ENCODE peak calls at places on chromosomes 6 and 20, in nine cellular contexts. A is Panc1, J is fibroblast of the aortic adventitia, M is GM20000, G is fibroblast of lung, F is IMR-90, N is RWPE1, S is mammary epithelial cell, R is WERI-Rb-1. H is an unnamed sample.

GRCh38 chr6:3825331-3825831 is 23.8 kb upstream of the FAM50B start:
- DNase-seq in A (no peak), J (peak), M (no peak), G (peak), F (peak), N (no peak), S (peak), R (no peak), H (no peak)

GRCh38 chr6:158599635-158600034 is 39.7 kb downstream of the TMEM181 start:
- DNase-seq in A (no peak), J (no peak), M (no peak), G (no peak), F (no peak), N (no peak), S (no peak), R (no peak), H (no peak)

GRCh38 chr6:47670851-47671250 is 27.5 kb upstream of the ADGRF4 start:
- DNase-seq in A (no peak), J (no peak), M (no peak), G (no peak), F (no peak), N (no peak), S (no peak), R (peak), H (no peak)

GRCh38 chr6:166949533-166950442 is 6.6 kb downstream of the RNASET2 start:
- DNase-seq in A (no peak), J (no peak), M (no peak), G (no peak), F (no peak), N (no peak), S (no peak), R (no peak), H (no peak)

GRCh38 chr6:54758340-54758739 is 88.2 kb upstream of the FAM83B start:
- DNase-seq in A (no peak), J (no peak), M (no peak), G (no peak), F (no peak), N (no peak), S (no peak), R (no peak), H (no peak)

GRCh38 chr6:345747-346388 is 45.7 kb upstream of the IRF4 start:
- DNase-seq in A (no peak), J (no peak), M (no peak), G (peak), F (peak), N (no peak), S (no peak), R (no peak), H (no peak)

GRCh38 chr20:39874049-39874893 is 814.8 kb downstream of the MAFB start:
- DNase-seq in A (peak), J (peak), M (peak), G (peak), F (peak), N (peak), S (peak), R (peak), H (no peak)

GRCh38 chr20:10857362-10858070 is 183.7 kb upstream of the JAG1 start:
- DNase-seq in A (no peak), J (peak), M (no peak), G (peak), F (peak), N (peak), S (peak), R (no peak), H (no peak)

GRCh38 chr6:26157150-26157837 is 70.1 kb downstream of the HFE start:
- DNase-seq in A (no peak), J (no peak), M (no peak), G (no peak), F (peak), N (peak), S (no peak), R (peak), H (no peak)

GRCh38 chr6:7169296-7169721 is 61.5 kb downstream of the RREB1 start:
- DNase-seq in A (no peak), J (peak), M (no peak), G (peak), F (no peak), N (no peak), S (no peak), R (no peak), H (no peak)

GRCh38 chr20:9143926-9144325 is 75.0 kb downstream of the PLCB4 start:
- DNase-seq in A (no peak), J (no peak), M (no peak), G (no peak), F (no peak), N (no peak), S (no peak), R (no peak), H (no peak)

GRCh38 chr20:5136096-5136495 is 9.3 kb downstream of the CDS2 start:
- DNase-seq in A (no peak), J (no peak), M (no peak), G (no peak), F (no peak), N (no peak), S (no peak), R (no peak), H (no peak)

GRCh38 chr20:59307270-59307669 is 6.9 kb downstream of the EDN3 start:
- DNase-seq in A (no peak), J (no peak), M (no peak), G (no peak), F (no peak), N (no peak), S (no peak), R (no peak), H (no peak)

GRCh38 chr6:47029865-47030561 is 12.1 kb downstream of the ADGRF1 start:
- DNase-seq in A (no peak), J (no peak), M (no peak), G (no peak), F (no peak), N (no peak), S (no peak), R (no peak), H (no peak)

GRCh38 chr20:40279390-40279789 is 409.6 kb downstream of the MAFB start:
- DNase-seq in A (no peak), J (peak), M (no peak), G (peak), F (peak), N (peak), S (peak), R (no peak), H (no peak)

GRCh38 chr20:34058831-34059230 is 53.2 kb downstream of the EIF2S2 start:
- DNase-seq in A (no peak), J (no peak), M (no peak), G (no peak), F (peak), N (no peak), S (no peak), R (peak), H (no peak)

GRCh38 chr20:40173877-40174276 is 515.2 kb downstream of the MAFB start:
- DNase-seq in A (no peak), J (no peak), M (no peak), G (no peak), F (no peak), N (no peak), S (no peak), R (no peak), H (no peak)

GRCh38 chr20:46665602-46666001 is 14.3 kb upstream of the SLC13A3 start:
- DNase-seq in A (no peak), J (no peak), M (no peak), G (no peak), F (no peak), N (no peak), S (no peak), R (no peak), H (no peak)

GRCh38 chr6:114390176-114390575 is 47.4 kb upstream of the HS3ST5 start:
- DNase-seq in A (no peak), J (no peak), M (no peak), G (no peak), F (no peak), N (no peak), S (no peak), R (no peak), H (no peak)

GRCh38 chr20:62603021-62603906 is 39.0 kb upstream of the SLCO4A1 start:
- DNase-seq in A (no peak), J (peak), M (peak), G (peak), F (peak), N (peak), S (peak), R (no peak), H (no peak)

GRCh38 chr20:63086421-63087235 is 79.9 kb upstream of the BHLHE23 start:
- DNase-seq in A (no peak), J (no peak), M (no peak), G (no peak), F (no peak), N (no peak), S (no peak), R (peak), H (peak)

DNA sequence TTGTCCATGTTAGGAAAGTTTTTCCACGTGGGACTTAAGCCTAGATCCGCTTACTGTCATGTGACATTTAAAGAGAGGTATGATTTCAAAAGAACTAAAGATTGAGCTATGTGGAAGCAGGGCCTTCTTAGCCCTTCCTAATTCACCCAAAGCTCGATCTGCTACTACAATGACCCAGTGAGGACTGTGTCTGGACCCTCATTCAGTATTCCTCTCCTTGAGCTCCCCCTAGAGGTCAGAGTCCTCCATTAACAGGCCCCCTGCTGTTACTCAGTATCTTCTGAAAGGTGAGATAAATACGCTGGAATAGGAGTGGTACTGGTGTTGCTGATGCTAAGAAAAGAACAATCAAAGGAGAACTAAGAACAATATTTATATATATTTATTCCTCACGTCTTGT is 414.0 kb downstream of the GJA1 start:
- DNase-seq in A (peak), J (peak), M (peak), G (peak), F (peak), N (peak), S (peak), R (peak), H (no peak)
- TF ChIP-seq CTCF in A (peak), J (peak), M (peak), G (peak), F (peak), N (peak), S (peak), R (peak), H (peak)

GRCh38 chr6:68634503-68635411 is at the start of gene ADGRB3:
- DNase-seq in A (no peak), J (peak), M (peak), G (peak), F (peak), N (peak), S (peak), R (peak), H (peak)
- TF ChIP-seq CTCF in A (peak), J (no peak), M (no peak), G (no peak), F (no peak), N (no peak), S (no peak), R (peak), H (no peak)

GRCh38 chr6:137975058-137975940 is 108.2 kb downstream of the TNFAIP3 start:
- DNase-seq in A (no peak), J (peak), M (peak), G (peak), F (peak), N (peak), S (no peak), R (no peak), H (no peak)
- TF ChIP-seq CTCF in A (peak), J (peak), M (peak), G (no peak), F (peak), N (peak), S (peak), R (no peak), H (peak)

GRCh38 chr6:15247750-15248450 is 2.0 kb downstream of the JARID2 start:
- DNase-seq in A (no peak), J (peak), M (peak), G (peak), F (peak), N (peak), S (peak), R (peak), H (no peak)
- TF ChIP-seq CTCF in A (peak), J (peak), M (peak), G (no peak), F (peak), N (peak), S (no peak), R (peak), H (no peak)

H was measured in D721Med.